ENCODE peak calls at places on chromosomes 12 and 14, in four cellular contexts. U is kidney, J is T-helper 1 cell, S is aorta. C is an unnamed sample.

GRCh38 chr12:52903855-52904508 is 894 bp downstream of the KRT8 start:
- DNase-seq in S (peak), U (peak), J (no peak), C (peak)

GRCh38 chr14:105326568-105326867 is 12.0 kb downstream of the PACS2 start:
- DNase-seq in U (no peak), S (no peak), J (no peak), C (no peak)

GRCh38 chr12:30515351-30515750 is 180.3 kb downstream of the IPO8 start:
- DNase-seq in J (no peak), S (no peak), U (no peak), C (no peak)

GRCh38 chr12:115209230-115209629 is 525.3 kb upstream of the TBX3 start:
- DNase-seq in U (no peak), S (no peak), J (no peak), C (no peak)

GRCh38 chr12:31316964-31317363 is 9.0 kb downstream of the SINHCAF start:
- DNase-seq in S (no peak), U (no peak), J (no peak), C (no peak)

GRCh38 chr12:115337693-115338543 is 653.9 kb upstream of the TBX3 start:
- DNase-seq in S (peak), J (no peak), U (no peak), C (no peak)

GRCh38 chr14:36582011-36582873 is at the start of gene NKX2-8:
- DNase-seq in U (peak), S (no peak), J (no peak), C (no peak)

GRCh38 chr12:116361404-116362223 is 84.1 kb upstream of the MED13L start:
- DNase-seq in S (no peak), J (no peak), U (no peak), C (no peak)

GRCh38 chr12:11689591-11690158 is 40.2 kb downstream of the ETV6 start:
- DNase-seq in S (no peak), U (no peak), J (no peak), C (no peak)

GRCh38 chr14:75222208-75222701 is 45.8 kb upstream of the TMED10 start:
- DNase-seq in U (no peak), S (no peak), J (no peak), C (no peak)

GRCh38 chr12:124680863-124681778 is 113.7 kb upstream of the NCOR2 start:
- DNase-seq in U (peak), J (no peak), S (peak), C (no peak)

GRCh38 chr12:93707836-93708235 is 30.7 kb downstream of the CRADD start:
- DNase-seq in U (no peak), S (no peak), J (no peak), C (no peak)

GRCh38 chr12:53051058-53051880 is 1.4 kb downstream of the TNS2 start:
- DNase-seq in S (peak), U (peak), J (no peak), C (no peak)

GRCh38 chr12:92987846-92988621 is 58.9 kb upstream of the EEA1 start:
- DNase-seq in J (no peak), S (no peak), U (no peak), C (no peak)

GRCh38 chr12:14884458-14884878 is 1.2 kb downstream of the MGP start:
- DNase-seq in J (peak), U (peak), S (peak), C (peak)

GRCh38 chr12:108021949-108022522 is 107.1 kb upstream of the WSCD2 start:
- DNase-seq in S (no peak), J (no peak), U (no peak), C (no peak)

GRCh38 chr14:21734457-21735074 is 60.9 kb upstream of the OR4E1 start:
- DNase-seq in U (no peak), J (no peak), S (no peak), C (no peak)